ENCODE peak calls at places on chromosomes 12 and 14, in ten cellular contexts. L is upper lobe of right lung, N is ovary, U is gastrocnemius medialis, D is tibial nerve, R is suprapubic skin, H is A549, S is AG04450, Z is uterus, E is cardiac muscle cell. K is an unnamed sample.

GRCh38 chr12:68565391-68565903 is 45.3 kb upstream of the RAP1B start:
- DNase-seq in D (no peak), E (no peak), S (no peak), R (no peak), N (no peak), H (no peak), U (no peak), Z (peak; percentile 35), L (no peak), K (no peak)

GRCh38 chr12:52216107-52216506 is 16.9 kb upstream of the KRT7 start:
- DNase-seq in Z (no peak), L (no peak), S (no peak), N (no peak), R (peak; percentile 38), H (no peak), U (peak; percentile 3), E (peak; percentile 67), D (no peak), K (no peak)

GRCh38 chr14:68167019-68167716 is 347.6 kb downstream of the RAD51B start:
- DNase-seq in H (no peak), N (no peak), L (no peak), R (no peak), E (no peak), S (no peak), U (no peak), Z (no peak), D (no peak), K (no peak)

GRCh38 chr14:98906123-98906995 is 365.6 kb downstream of the BCL11B start:
- DNase-seq in L (no peak), E (peak; percentile 28), Z (no peak), N (peak; percentile 53), H (peak; percentile 71), R (peak; percentile 81), D (peak; percentile 35), S (no peak), U (peak; percentile 17), K (no peak)

GRCh38 chr12:1434296-1434955 is 160.0 kb downstream of the FBXL14 start:
- DNase-seq in L (no peak), H (no peak), R (no peak), S (no peak), Z (no peak), N (no peak), D (no peak), E (no peak), U (no peak), K (no peak)

GRCh38 chr12:91001306-91001705 is 3.5 kb downstream of the EPYC start:
- DNase-seq in D (no peak), L (no peak), E (no peak), S (no peak), N (no peak), H (no peak), Z (no peak), R (no peak), U (no peak), K (no peak)

GRCh38 chr12:53550595-53550994 is 43.3 kb upstream of the NPFF start:
- DNase-seq in L (no peak), S (no peak), N (no peak), U (no peak), Z (no peak), E (no peak), D (no peak), R (no peak), H (no peak), K (no peak)

GRCh38 chr14:69263364-69263763 is 3.4 kb downstream of the GALNT16 start:
- DNase-seq in S (peak; percentile 59), E (no peak), D (peak; percentile 54), Z (peak; percentile 77), R (peak; percentile 89), U (peak; percentile 84), L (no peak), H (no peak), N (no peak), K (no peak)

GRCh38 chr14:70061108-70061507 is 127.6 kb downstream of the SLC8A3 start:
- DNase-seq in U (no peak), L (no peak), S (no peak), Z (no peak), N (no peak), H (no peak), R (no peak), D (no peak), E (no peak), K (no peak)

GRCh38 chr12:76445469-76445868 is 97.3 kb upstream of the BBS10 start:
- DNase-seq in L (no peak), N (no peak), U (no peak), E (no peak), Z (no peak), S (no peak), H (no peak), D (no peak), R (no peak), K (no peak)

GRCh38 chr12:130761537-130762318 is 45.6 kb upstream of the RIMBP2 start:
- DNase-seq in D (no peak), L (no peak), S (no peak), R (no peak), N (peak; percentile 38), H (peak; percentile 82), E (peak; percentile 58), Z (no peak), U (no peak), K (peak; percentile 52)

GRCh38 chr12:60194682-60195081 is 598.9 kb downstream of the SLC16A7 start:
- DNase-seq in N (no peak), L (no peak), S (no peak), Z (no peak), E (no peak), D (no peak), H (no peak), R (no peak), U (no peak), K (no peak)

GRCh38 chr12:104748790-104749189 is 209.3 kb downstream of the SLC41A2 start:
- DNase-seq in S (peak; percentile 20), U (peak; percentile 31), N (no peak), D (no peak), R (no peak), Z (peak; percentile 31), H (no peak), E (no peak), L (no peak), K (no peak)

GRCh38 chr14:23360496-23360895 is 4.5 kb downstream of the EFS start:
- DNase-seq in E (no peak), Z (no peak), L (no peak), S (no peak), N (no peak), D (no peak), U (no peak), R (no peak), H (peak; percentile 35), K (no peak)

GRCh38 chr12:123571343-123571813 is 13.0 kb upstream of the TMED2 start:
- DNase-seq in R (peak; percentile 80), S (peak; percentile 41), E (peak; percentile 34), H (peak; percentile 46), Z (peak; percentile 76), U (peak; percentile 61), N (peak; percentile 16), L (no peak), D (peak; percentile 18), K (no peak)

GRCh38 chr12:122517877-122518276 is 8.9 kb downstream of the RSRC2 start:
- DNase-seq in D (no peak), U (no peak), N (peak; percentile 33), H (no peak), Z (no peak), R (no peak), L (no peak), E (no peak), S (peak; percentile 82), K (no peak)

GRCh38 chr12:47527816-47528215 is 178.0 kb downstream of the RPAP3 start:
- DNase-seq in U (no peak), R (no peak), H (no peak), L (no peak), Z (no peak), E (no peak), D (no peak), S (no peak), N (no peak), K (no peak)

DNA sequence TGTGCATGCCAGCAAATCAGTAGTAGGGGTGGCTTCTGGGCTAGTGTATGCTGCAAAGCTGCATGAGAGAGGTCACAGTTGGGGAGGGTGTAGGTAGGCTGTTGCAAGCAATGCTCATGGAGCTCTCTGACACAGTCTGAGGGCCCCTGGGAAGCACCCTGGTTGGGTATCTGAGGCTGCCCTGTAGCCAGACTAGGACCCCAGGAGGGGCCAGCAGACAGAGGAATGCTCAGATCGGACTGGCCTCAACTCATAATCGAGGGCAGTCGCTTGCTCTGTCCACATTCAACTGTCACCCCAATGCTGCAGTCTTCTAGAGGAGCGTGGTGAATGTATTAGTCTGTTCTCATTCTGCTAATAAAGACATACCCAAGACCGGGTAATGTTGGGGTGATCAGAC is 204.0 kb upstream of the ALG10 start:
- DNase-seq in Z (no peak), S (no peak), H (no peak), D (no peak), N (no peak), U (no peak), L (no peak), E (no peak), R (no peak), K (no peak)
- H3K9me3 ChIP-seq in Z (no peaks in the 10 kb centered on the region), S (peaks cover 19% of the 10 kb centered on the region), H (no peaks in the 10 kb centered on the region), D (no peaks in the 10 kb centered on the region), N (no peaks in the 10 kb centered on the region), U (no peaks in the 10 kb centered on the region), L (no peaks in the 10 kb centered on the region), E (no peaks in the 10 kb centered on the region), R (peaks cover 9% of the 10 kb centered on the region), K (peaks cover 4% of the 10 kb centered on the region)

GRCh38 chr14:31842905-31843304 is 234.2 kb upstream of the ARHGAP5 start:
- DNase-seq in E (no peak), L (no peak), R (no peak), S (no peak), H (no peak), D (no peak), Z (no peak), N (no peak), U (no peak), K (no peak)
- H3K9me3 ChIP-seq in E (no peaks in the 10 kb centered on the region), L (no peaks in the 10 kb centered on the region), R (no peaks in the 10 kb centered on the region), S (no peaks in the 10 kb centered on the region), H (no peaks in the 10 kb centered on the region), D (no peaks in the 10 kb centered on the region), Z (no peaks in the 10 kb centered on the region), N (no peaks in the 10 kb centered on the region), U (no peaks in the 10 kb centered on the region), K (no peaks in the 10 kb centered on the region)

DNA sequence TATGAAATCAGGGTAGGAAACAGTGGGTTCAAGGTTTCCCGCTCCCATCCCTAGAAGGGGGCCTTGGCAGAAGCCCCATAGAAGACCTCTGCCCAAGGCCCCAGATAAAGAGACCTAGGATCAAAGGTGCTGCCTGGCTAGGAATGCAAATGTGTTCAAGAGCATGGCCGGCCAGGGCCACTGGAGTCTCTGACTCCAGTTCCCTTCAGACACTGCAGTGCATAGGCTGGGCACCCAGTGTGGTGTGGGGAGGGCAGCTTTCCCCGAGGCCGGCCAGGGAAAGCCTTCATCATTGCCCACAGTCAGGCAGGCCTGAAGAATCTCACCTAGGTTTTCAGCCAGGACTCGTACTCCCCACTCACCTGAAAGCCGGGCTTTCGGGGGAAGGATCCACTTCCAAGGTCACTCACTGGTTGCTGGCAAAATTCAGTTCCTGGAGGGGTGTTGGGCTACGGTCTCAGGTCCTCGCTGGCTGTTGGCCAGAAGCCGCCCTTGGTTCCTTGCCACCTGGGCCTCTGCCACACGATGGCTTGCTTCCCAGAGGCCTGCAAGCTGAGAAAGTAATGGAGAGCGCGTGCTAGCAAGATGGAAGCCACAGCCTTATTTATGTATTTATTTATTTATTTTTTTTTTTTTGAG is 9.7 kb upstream of the PEBP1 start:
- DNase-seq in L (peak; percentile 82), N (peak; percentile 66), E (no peak), U (peak; percentile 65), Z (no peak), D (no peak), H (no peak), S (no peak), R (no peak), K (no peak)
- H3K9me3 ChIP-seq in L (no peaks in the 10 kb centered on the region), N (no peaks in the 10 kb centered on the region), E (no peaks in the 10 kb centered on the region), U (no peaks in the 10 kb centered on the region), Z (no peaks in the 10 kb centered on the region), D (no peaks in the 10 kb centered on the region), H (no peaks in the 10 kb centered on the region), S (no peaks in the 10 kb centered on the region), R (no peaks in the 10 kb centered on the region), K (no peaks in the 10 kb centered on the region)

GRCh38 chr14:105910426-105910825 is 384.0 kb downstream of the TMEM121 start:
- DNase-seq in H (no peak), E (no peak), S (no peak), R (no peak), U (no peak), D (no peak), N (no peak), Z (no peak), L (no peak), K (no peak)
- H3K9me3 ChIP-seq in H (no peaks in the 10 kb centered on the region), E (no peaks in the 10 kb centered on the region), S (peaks cover 88% of the 10 kb centered on the region), R (no peaks in the 10 kb centered on the region), U (no peaks in the 10 kb centered on the region), D (no peaks in the 10 kb centered on the region), N (no peaks in the 10 kb centered on the region), Z (no peaks in the 10 kb centered on the region), L (no peaks in the 10 kb centered on the region), K (no peaks in the 10 kb centered on the region)